ENCODE peak calls at places on chromosomes 2 and 18, in nine cellular contexts. One of them, this sample, is unnamed.

GRCh38 chr2:33443272-33443829 is 33.1 kb upstream of the RASGRP3 start:
- DNase-seq in AG04450: no peak
- DNase-seq in fibroblast of lung: peak
- DNase-seq in WERI-Rb-1: no peak
- DNase-seq in A549: no peak
- DNase-seq in GM23338: no peak
- DNase-seq in GM23248: peak
- DNase-seq in right cardiac atrium: no peak
- DNase-seq in Peyer's patch: no peak
- DNase-seq in this sample: no peak

GRCh38 chr18:36188912-36189311 is 1.6 kb downstream of the MOCOS start:
- DNase-seq in AG04450: no peak
- DNase-seq in fibroblast of lung: no peak
- DNase-seq in WERI-Rb-1: no peak
- DNase-seq in A549: no peak
- DNase-seq in GM23338: peak
- DNase-seq in GM23248: peak
- DNase-seq in right cardiac atrium: no peak
- DNase-seq in Peyer's patch: no peak
- DNase-seq in this sample: no peak

GRCh38 chr2:73033766-73034381 is 37.6 kb downstream of the SFXN5 start:
- DNase-seq in AG04450: no peak
- DNase-seq in fibroblast of lung: no peak
- DNase-seq in WERI-Rb-1: no peak
- DNase-seq in A549: no peak
- DNase-seq in GM23338: no peak
- DNase-seq in GM23248: no peak
- DNase-seq in right cardiac atrium: no peak
- DNase-seq in Peyer's patch: no peak
- DNase-seq in this sample: no peak

GRCh38 chr2:220103596-220103995 is 476.2 kb downstream of the SLC4A3 start:
- DNase-seq in AG04450: no peak
- DNase-seq in fibroblast of lung: no peak
- DNase-seq in WERI-Rb-1: no peak
- DNase-seq in A549: no peak
- DNase-seq in GM23338: no peak
- DNase-seq in GM23248: no peak
- DNase-seq in right cardiac atrium: no peak
- DNase-seq in Peyer's patch: no peak
- DNase-seq in this sample: no peak

GRCh38 chr2:41579811-41580210 is 468.0 kb upstream of the PKDCC start:
- DNase-seq in AG04450: no peak
- DNase-seq in fibroblast of lung: no peak
- DNase-seq in WERI-Rb-1: no peak
- DNase-seq in A549: no peak
- DNase-seq in GM23338: no peak
- DNase-seq in GM23248: no peak
- DNase-seq in right cardiac atrium: no peak
- DNase-seq in Peyer's patch: no peak
- DNase-seq in this sample: no peak

GRCh38 chr2:172098650-172099471 is 3.8 kb downstream of the DLX2 start:
- DNase-seq in AG04450: no peak
- DNase-seq in fibroblast of lung: no peak
- DNase-seq in WERI-Rb-1: peak
- DNase-seq in A549: peak
- DNase-seq in GM23338: peak
- DNase-seq in GM23248: peak
- DNase-seq in right cardiac atrium: peak
- DNase-seq in Peyer's patch: no peak
- DNase-seq in this sample: no peak

GRCh38 chr2:88201811-88202169 is 31.6 kb downstream of the THNSL2 start:
- DNase-seq in AG04450: no peak
- DNase-seq in fibroblast of lung: no peak
- DNase-seq in WERI-Rb-1: no peak
- DNase-seq in A549: no peak
- DNase-seq in GM23338: peak
- DNase-seq in GM23248: no peak
- DNase-seq in right cardiac atrium: no peak
- DNase-seq in Peyer's patch: no peak
- DNase-seq in this sample: no peak

GRCh38 chr18:21391074-21391673 is 149.1 kb downstream of the GREB1L start:
- DNase-seq in AG04450: no peak
- DNase-seq in fibroblast of lung: peak
- DNase-seq in WERI-Rb-1: no peak
- DNase-seq in A549: peak
- DNase-seq in GM23338: no peak
- DNase-seq in GM23248: peak
- DNase-seq in right cardiac atrium: no peak
- DNase-seq in Peyer's patch: no peak
- DNase-seq in this sample: no peak

GRCh38 chr2:27647289-27647688 is 16.1 kb downstream of the SUPT7L start:
- DNase-seq in AG04450: no peak
- DNase-seq in fibroblast of lung: no peak
- DNase-seq in WERI-Rb-1: no peak
- DNase-seq in A549: no peak
- DNase-seq in GM23338: no peak
- DNase-seq in GM23248: peak
- DNase-seq in right cardiac atrium: no peak
- DNase-seq in Peyer's patch: no peak
- DNase-seq in this sample: no peak

GRCh38 chr2:111982822-111983221 is 72.2 kb upstream of the TMEM87B start:
- DNase-seq in AG04450: no peak
- DNase-seq in fibroblast of lung: no peak
- DNase-seq in WERI-Rb-1: no peak
- DNase-seq in A549: no peak
- DNase-seq in GM23338: no peak
- DNase-seq in GM23248: no peak
- DNase-seq in right cardiac atrium: no peak
- DNase-seq in Peyer's patch: no peak
- DNase-seq in this sample: no peak

GRCh38 chr18:48459471-48459870 is 50.3 kb upstream of the ZBTB7C start:
- DNase-seq in AG04450: no peak
- DNase-seq in fibroblast of lung: no peak
- DNase-seq in WERI-Rb-1: no peak
- DNase-seq in A549: no peak
- DNase-seq in GM23338: no peak
- DNase-seq in GM23248: no peak
- DNase-seq in right cardiac atrium: no peak
- DNase-seq in Peyer's patch: no peak
- DNase-seq in this sample: no peak

GRCh38 chr18:476368-476767 is 24.1 kb downstream of the COLEC12 start:
- DNase-seq in AG04450: no peak
- DNase-seq in fibroblast of lung: no peak
- DNase-seq in WERI-Rb-1: no peak
- DNase-seq in A549: no peak
- DNase-seq in GM23338: peak
- DNase-seq in GM23248: no peak
- DNase-seq in right cardiac atrium: no peak
- DNase-seq in Peyer's patch: no peak
- DNase-seq in this sample: no peak

GRCh38 chr18:474416-474815 is 26.1 kb downstream of the COLEC12 start:
- DNase-seq in AG04450: no peak
- DNase-seq in fibroblast of lung: no peak
- DNase-seq in WERI-Rb-1: no peak
- DNase-seq in A549: no peak
- DNase-seq in GM23338: peak
- DNase-seq in GM23248: no peak
- DNase-seq in right cardiac atrium: no peak
- DNase-seq in Peyer's patch: no peak
- DNase-seq in this sample: no peak

GRCh38 chr18:477565-477964 is 22.9 kb downstream of the COLEC12 start:
- DNase-seq in AG04450: no peak
- DNase-seq in fibroblast of lung: no peak
- DNase-seq in WERI-Rb-1: peak
- DNase-seq in A549: peak
- DNase-seq in GM23338: peak
- DNase-seq in GM23248: no peak
- DNase-seq in right cardiac atrium: no peak
- DNase-seq in Peyer's patch: no peak
- DNase-seq in this sample: no peak

GRCh38 chr18:473687-474265 is 26.7 kb downstream of the COLEC12 start:
- DNase-seq in AG04450: no peak
- DNase-seq in fibroblast of lung: no peak
- DNase-seq in WERI-Rb-1: no peak
- DNase-seq in A549: no peak
- DNase-seq in GM23338: no peak
- DNase-seq in GM23248: peak
- DNase-seq in right cardiac atrium: no peak
- DNase-seq in Peyer's patch: no peak
- DNase-seq in this sample: no peak

DNA sequence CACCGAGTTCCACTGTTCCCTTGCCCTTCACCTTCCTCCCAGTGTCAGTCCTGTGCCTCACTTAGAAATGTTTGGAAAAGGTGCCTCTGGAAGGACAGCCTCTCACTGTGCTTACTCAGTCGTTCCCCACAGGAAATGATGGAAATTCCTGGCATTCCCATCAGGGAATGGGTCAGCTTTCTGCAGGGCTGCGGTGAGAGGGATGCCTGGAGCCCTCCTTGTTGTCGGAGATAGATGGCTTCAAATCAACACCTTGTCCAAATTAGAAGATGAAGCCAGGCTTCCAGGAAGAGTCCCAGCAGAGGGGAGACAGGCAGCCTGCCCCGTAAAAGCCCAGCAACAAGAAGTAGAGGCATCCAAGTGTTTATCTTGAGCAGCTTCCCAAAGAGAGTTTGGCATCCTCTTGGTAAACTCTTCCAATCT is 25.3 kb downstream of the COLEC12 start:
- DNase-seq in AG04450: no peak
- DNase-seq in fibroblast of lung: peak
- DNase-seq in WERI-Rb-1: no peak
- DNase-seq in A549: no peak
- DNase-seq in GM23338: peak
- DNase-seq in GM23248: peak
- DNase-seq in right cardiac atrium: peak
- DNase-seq in Peyer's patch: no peak
- DNase-seq in this sample: no peak
- H3K27ac ChIP-seq in AG04450: no peak
- H3K27ac ChIP-seq in fibroblast of lung: peak
- H3K27ac ChIP-seq in WERI-Rb-1: no peak
- H3K27ac ChIP-seq in A549: no peak
- H3K27ac ChIP-seq in GM23338: peak
- H3K27ac ChIP-seq in GM23248: peak
- H3K27ac ChIP-seq in right cardiac atrium: peak
- H3K27ac ChIP-seq in Peyer's patch: no peak
- H3K27ac ChIP-seq in this sample: peak

DNA sequence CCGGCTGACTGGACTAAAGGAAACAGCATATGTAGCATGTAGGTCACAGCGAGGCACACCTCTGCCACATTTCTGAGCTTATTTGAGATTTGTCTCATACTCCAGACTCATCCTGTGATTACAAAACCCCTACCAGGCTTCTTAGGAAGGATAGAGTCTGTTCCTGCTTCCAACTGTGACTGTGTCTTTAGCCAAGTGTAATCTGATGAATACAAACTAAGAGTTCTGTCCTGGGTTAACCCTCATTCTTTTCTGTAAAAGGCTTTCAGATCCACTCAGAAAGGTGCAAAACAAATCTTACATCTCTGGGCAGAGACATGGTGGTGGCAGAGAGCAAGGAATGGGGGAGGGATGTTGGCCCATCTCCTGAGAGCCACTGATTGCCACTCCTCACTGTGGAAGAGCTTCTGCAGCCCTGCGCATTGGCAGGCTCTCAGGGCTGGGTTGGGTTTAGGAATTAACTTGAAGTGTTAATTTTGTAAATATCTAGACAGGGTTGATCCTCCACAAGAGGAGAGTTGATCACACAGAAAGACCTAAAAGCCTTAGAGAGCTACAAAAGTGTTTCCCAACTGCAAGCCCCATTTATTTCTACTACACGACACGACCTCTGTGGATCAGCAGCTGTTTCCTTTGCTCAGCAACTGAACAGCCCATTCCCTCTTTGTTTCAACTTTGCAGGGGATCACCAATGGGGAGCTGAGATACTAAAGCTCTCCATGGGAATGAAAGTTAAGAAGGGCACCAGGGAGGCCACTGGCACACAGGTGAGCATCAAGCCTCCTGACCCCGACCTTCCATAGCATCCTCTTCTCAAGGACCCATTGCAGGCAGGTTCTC is 23.7 kb upstream of the SPTBN1 start:
- DNase-seq in AG04450: no peak
- DNase-seq in fibroblast of lung: no peak
- DNase-seq in WERI-Rb-1: peak
- DNase-seq in A549: no peak
- DNase-seq in GM23338: no peak
- DNase-seq in GM23248: peak
- DNase-seq in right cardiac atrium: no peak
- DNase-seq in Peyer's patch: no peak
- DNase-seq in this sample: peak
- H3K27ac ChIP-seq in AG04450: no peak
- H3K27ac ChIP-seq in fibroblast of lung: no peak
- H3K27ac ChIP-seq in WERI-Rb-1: peak
- H3K27ac ChIP-seq in A549: no peak
- H3K27ac ChIP-seq in GM23338: no peak
- H3K27ac ChIP-seq in GM23248: no peak
- H3K27ac ChIP-seq in right cardiac atrium: peak
- H3K27ac ChIP-seq in Peyer's patch: no peak
- H3K27ac ChIP-seq in this sample: peak

GRCh38 chr2:145593280-145593679 is 1073.4 kb upstream of the ZEB2 start:
- DNase-seq in AG04450: no peak
- DNase-seq in fibroblast of lung: no peak
- DNase-seq in WERI-Rb-1: no peak
- DNase-seq in A549: no peak
- DNase-seq in GM23338: no peak
- DNase-seq in GM23248: peak
- DNase-seq in right cardiac atrium: no peak
- DNase-seq in Peyer's patch: no peak
- DNase-seq in this sample: no peak
- H3K27ac ChIP-seq in AG04450: no peak
- H3K27ac ChIP-seq in fibroblast of lung: no peak
- H3K27ac ChIP-seq in WERI-Rb-1: no peak
- H3K27ac ChIP-seq in A549: no peak
- H3K27ac ChIP-seq in GM23338: no peak
- H3K27ac ChIP-seq in GM23248: peak
- H3K27ac ChIP-seq in right cardiac atrium: no peak
- H3K27ac ChIP-seq in Peyer's patch: no peak
- H3K27ac ChIP-seq in this sample: no peak

DNA sequence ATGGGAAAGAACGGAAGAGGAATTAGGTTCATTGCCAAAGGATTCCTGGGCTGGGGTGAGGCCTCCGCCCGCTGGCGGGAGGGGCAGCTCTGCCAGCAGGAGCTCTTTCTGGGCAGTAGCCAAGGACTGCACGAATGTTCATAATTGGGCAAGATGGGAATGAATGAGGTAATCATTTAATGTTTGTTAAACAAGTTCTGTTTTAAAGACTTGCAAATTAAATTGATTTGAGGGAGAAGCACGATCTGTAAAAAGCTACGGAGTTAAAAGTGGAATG is 254.0 kb downstream of the AGAP1 start:
- DNase-seq in AG04450: no peak
- DNase-seq in fibroblast of lung: peak
- DNase-seq in WERI-Rb-1: no peak
- DNase-seq in A549: no peak
- DNase-seq in GM23338: no peak
- DNase-seq in GM23248: peak
- DNase-seq in right cardiac atrium: no peak
- DNase-seq in Peyer's patch: no peak
- DNase-seq in this sample: no peak
- H3K27ac ChIP-seq in AG04450: no peak
- H3K27ac ChIP-seq in fibroblast of lung: no peak
- H3K27ac ChIP-seq in WERI-Rb-1: no peak
- H3K27ac ChIP-seq in A549: no peak
- H3K27ac ChIP-seq in GM23338: peak
- H3K27ac ChIP-seq in GM23248: no peak
- H3K27ac ChIP-seq in right cardiac atrium: no peak
- H3K27ac ChIP-seq in Peyer's patch: no peak
- H3K27ac ChIP-seq in this sample: no peak

GRCh38 chr18:58183226-58183625 is 139.2 kb downstream of the NEDD4L start:
- DNase-seq in AG04450: no peak
- DNase-seq in fibroblast of lung: no peak
- DNase-seq in WERI-Rb-1: no peak
- DNase-seq in A549: no peak
- DNase-seq in GM23338: no peak
- DNase-seq in GM23248: no peak
- DNase-seq in right cardiac atrium: no peak
- DNase-seq in Peyer's patch: no peak
- DNase-seq in this sample: no peak
- H3K27ac ChIP-seq in AG04450: no peak
- H3K27ac ChIP-seq in fibroblast of lung: no peak
- H3K27ac ChIP-seq in WERI-Rb-1: no peak
- H3K27ac ChIP-seq in A549: no peak
- H3K27ac ChIP-seq in GM23338: no peak
- H3K27ac ChIP-seq in GM23248: no peak
- H3K27ac ChIP-seq in right cardiac atrium: no peak
- H3K27ac ChIP-seq in Peyer's patch: no peak
- H3K27ac ChIP-seq in this sample: no peak